ENCODE peak calls at places on chromosomes 13 and 19, in four cellular contexts. One of them, this sample, is unnamed.

GRCh38 chr13:70630247-70630646 is 522.0 kb upstream of the KLHL1 start:
- DNase-seq in tibial nerve: no peak
- DNase-seq in bronchial epithelial cell: peak; percentile 2
- DNase-seq in esophagus squamous epithelium: no peak
- DNase-seq in this sample: no peak

GRCh38 chr13:71962735-71963134 is 95.7 kb upstream of the DACH1 start:
- DNase-seq in bronchial epithelial cell: no peak
- DNase-seq in esophagus squamous epithelium: no peak
- DNase-seq in tibial nerve: no peak
- DNase-seq in this sample: no peak

GRCh38 chr13:67200183-67200582 is 30.0 kb downstream of the PCDH9 start:
- DNase-seq in tibial nerve: no peak
- DNase-seq in bronchial epithelial cell: no peak
- DNase-seq in esophagus squamous epithelium: no peak
- DNase-seq in this sample: no peak

GRCh38 chr13:50677687-50678463 is 165.6 kb downstream of the DLEU7 start:
- DNase-seq in tibial nerve: no peak
- DNase-seq in esophagus squamous epithelium: no peak
- DNase-seq in bronchial epithelial cell: no peak
- DNase-seq in this sample: no peak

GRCh38 chr19:35874392-35874930 is 6.1 kb downstream of the APLP1 start:
- DNase-seq in tibial nerve: no peak
- DNase-seq in bronchial epithelial cell: no peak
- DNase-seq in esophagus squamous epithelium: no peak
- DNase-seq in this sample: no peak

GRCh38 chr19:8609210-8610040 is 1.1 kb downstream of the ADAMTS10 start:
- DNase-seq in tibial nerve: peak; percentile 35
- DNase-seq in bronchial epithelial cell: no peak
- DNase-seq in esophagus squamous epithelium: no peak
- DNase-seq in this sample: no peak

GRCh38 chr19:50377051-50377441 is 789 bp downstream of the NR1H2 start:
- DNase-seq in tibial nerve: no peak
- DNase-seq in bronchial epithelial cell: peak; percentile 19
- DNase-seq in esophagus squamous epithelium: no peak
- DNase-seq in this sample: no peak

GRCh38 chr19:49408816-49409440 is 14.3 kb downstream of the PTH2 start:
- DNase-seq in bronchial epithelial cell: peak; percentile 35
- DNase-seq in esophagus squamous epithelium: no peak
- DNase-seq in tibial nerve: no peak
- DNase-seq in this sample: no peak

GRCh38 chr19:55179570-55180484 is at the start of gene SYT5:
- DNase-seq in tibial nerve: no peak
- DNase-seq in esophagus squamous epithelium: no peak
- DNase-seq in bronchial epithelial cell: no peak
- DNase-seq in this sample: no peak

GRCh38 chr19:13171146-13171545 is 20.9 kb downstream of the IER2 start:
- DNase-seq in esophagus squamous epithelium: no peak
- DNase-seq in tibial nerve: no peak
- DNase-seq in bronchial epithelial cell: no peak
- DNase-seq in this sample: no peak

GRCh38 chr19:14435320-14436050 is 2.4 kb downstream of the PKN1 start:
- DNase-seq in tibial nerve: no peak
- DNase-seq in esophagus squamous epithelium: no peak
- DNase-seq in bronchial epithelial cell: no peak
- DNase-seq in this sample: no peak

GRCh38 chr13:35771898-35772297 is 295.4 kb upstream of the MAB21L1 start:
- DNase-seq in tibial nerve: no peak
- DNase-seq in esophagus squamous epithelium: no peak
- DNase-seq in bronchial epithelial cell: peak; percentile 90
- DNase-seq in this sample: no peak

GRCh38 chr19:20038358-20039202 is 725 bp downstream of the ZNF682 start:
- DNase-seq in esophagus squamous epithelium: no peak
- DNase-seq in bronchial epithelial cell: peak; percentile 1
- DNase-seq in tibial nerve: no peak
- DNase-seq in this sample: no peak

GRCh38 chr19:55299991-55300390 is 16.2 kb downstream of the BRSK1 start:
- DNase-seq in bronchial epithelial cell: no peak
- DNase-seq in esophagus squamous epithelium: no peak
- DNase-seq in tibial nerve: no peak
- DNase-seq in this sample: no peak

GRCh38 chr13:37326319-37326718 is 220.9 kb upstream of the CSNK1A1L start:
- DNase-seq in esophagus squamous epithelium: no peak
- DNase-seq in tibial nerve: no peak
- DNase-seq in bronchial epithelial cell: no peak
- DNase-seq in this sample: no peak

GRCh38 chr19:46482645-46483044 is 11.3 kb upstream of the PNMA8A start:
- DNase-seq in esophagus squamous epithelium: no peak
- DNase-seq in bronchial epithelial cell: peak; percentile 75
- DNase-seq in tibial nerve: no peak
- DNase-seq in this sample: no peak

GRCh38 chr19:45994456-45994988 is 745 bp upstream of the CCDC61 start:
- DNase-seq in bronchial epithelial cell: peak; percentile 37
- DNase-seq in esophagus squamous epithelium: no peak
- DNase-seq in tibial nerve: no peak
- DNase-seq in this sample: no peak

GRCh38 chr13:73975767-73976166 is 158.4 kb downstream of the KLF12 start:
- DNase-seq in bronchial epithelial cell: no peak
- DNase-seq in esophagus squamous epithelium: no peak
- DNase-seq in tibial nerve: no peak
- DNase-seq in this sample: no peak

GRCh38 chr19:9041023-9041422 is 30.8 kb upstream of the MUC16 start:
- DNase-seq in bronchial epithelial cell: no peak
- DNase-seq in tibial nerve: no peak
- DNase-seq in esophagus squamous epithelium: no peak
- DNase-seq in this sample: no peak

GRCh38 chr13:20461481-20461859 is 64.2 kb downstream of the CRYL1 start:
- DNase-seq in tibial nerve: no peak
- DNase-seq in esophagus squamous epithelium: no peak
- DNase-seq in bronchial epithelial cell: peak; percentile 58
- DNase-seq in this sample: no peak

GRCh38 chr19:4391701-4392543 is 8.4 kb downstream of the SH3GL1 start:
- DNase-seq in esophagus squamous epithelium: no peak
- DNase-seq in tibial nerve: no peak
- DNase-seq in bronchial epithelial cell: peak; percentile 26
- DNase-seq in this sample: no peak

GRCh38 chr13:28530729-28531194 is 35.8 kb upstream of the FLT1 start:
- DNase-seq in bronchial epithelial cell: no peak
- DNase-seq in esophagus squamous epithelium: no peak
- DNase-seq in tibial nerve: no peak
- DNase-seq in this sample: no peak

GRCh38 chr13:24505756-24506155 is 6.8 kb downstream of the PARP4 start:
- DNase-seq in bronchial epithelial cell: no peak
- DNase-seq in tibial nerve: no peak
- DNase-seq in esophagus squamous epithelium: no peak
- DNase-seq in this sample: no peak

GRCh38 chr19:14073925-14074838 is 1.6 kb downstream of the MISP3 start:
- DNase-seq in esophagus squamous epithelium: no peak
- DNase-seq in tibial nerve: no peak
- DNase-seq in bronchial epithelial cell: peak; percentile 30
- DNase-seq in this sample: no peak

GRCh38 chr13:92827503-92827902 is 399.1 kb upstream of the GPC6 start:
- DNase-seq in esophagus squamous epithelium: no peak
- DNase-seq in bronchial epithelial cell: peak; percentile 76
- DNase-seq in tibial nerve: no peak
- DNase-seq in this sample: no peak

GRCh38 chr19:6066661-6067646 is 43.3 kb downstream of the RFX2 start:
- DNase-seq in bronchial epithelial cell: peak; percentile 88
- DNase-seq in esophagus squamous epithelium: peak; percentile 25
- DNase-seq in tibial nerve: peak; percentile 85
- DNase-seq in this sample: no peak

GRCh38 chr13:41403983-41404382 is 53.4 kb upstream of the RGCC start:
- DNase-seq in bronchial epithelial cell: no peak
- DNase-seq in esophagus squamous epithelium: no peak
- DNase-seq in tibial nerve: no peak
- DNase-seq in this sample: no peak

GRCh38 chr13:66693656-66694055 is 536.5 kb downstream of the PCDH9 start:
- DNase-seq in tibial nerve: no peak
- DNase-seq in esophagus squamous epithelium: no peak
- DNase-seq in bronchial epithelial cell: no peak
- DNase-seq in this sample: no peak

GRCh38 chr19:48907671-48908070 is 7.6 kb downstream of the NUCB1 start:
- DNase-seq in bronchial epithelial cell: no peak
- DNase-seq in esophagus squamous epithelium: no peak
- DNase-seq in tibial nerve: no peak
- DNase-seq in this sample: no peak

GRCh38 chr13:77330009-77330471 is 3.1 kb upstream of the MYCBP2 start:
- DNase-seq in esophagus squamous epithelium: no peak
- DNase-seq in bronchial epithelial cell: no peak
- DNase-seq in tibial nerve: no peak
- DNase-seq in this sample: no peak

GRCh38 chr19:18605546-18606280 is 886 bp downstream of the CRLF1 start:
- DNase-seq in tibial nerve: no peak
- DNase-seq in esophagus squamous epithelium: no peak
- DNase-seq in bronchial epithelial cell: no peak
- DNase-seq in this sample: no peak

GRCh38 chr13:40402931-40403412 is 263.5 kb downstream of the FOXO1 start:
- DNase-seq in tibial nerve: no peak
- DNase-seq in bronchial epithelial cell: peak; percentile 25
- DNase-seq in esophagus squamous epithelium: no peak
- DNase-seq in this sample: no peak

GRCh38 chr19:33375760-33376159 is 2.3 kb downstream of the CEBPG start:
- DNase-seq in tibial nerve: no peak
- DNase-seq in esophagus squamous epithelium: no peak
- DNase-seq in bronchial epithelial cell: peak; percentile 48
- DNase-seq in this sample: no peak

GRCh38 chr19:58556633-58557252 is 1.7 kb downstream of the UBE2M start:
- DNase-seq in esophagus squamous epithelium: no peak
- DNase-seq in bronchial epithelial cell: no peak
- DNase-seq in tibial nerve: no peak
- DNase-seq in this sample: no peak

DNA sequence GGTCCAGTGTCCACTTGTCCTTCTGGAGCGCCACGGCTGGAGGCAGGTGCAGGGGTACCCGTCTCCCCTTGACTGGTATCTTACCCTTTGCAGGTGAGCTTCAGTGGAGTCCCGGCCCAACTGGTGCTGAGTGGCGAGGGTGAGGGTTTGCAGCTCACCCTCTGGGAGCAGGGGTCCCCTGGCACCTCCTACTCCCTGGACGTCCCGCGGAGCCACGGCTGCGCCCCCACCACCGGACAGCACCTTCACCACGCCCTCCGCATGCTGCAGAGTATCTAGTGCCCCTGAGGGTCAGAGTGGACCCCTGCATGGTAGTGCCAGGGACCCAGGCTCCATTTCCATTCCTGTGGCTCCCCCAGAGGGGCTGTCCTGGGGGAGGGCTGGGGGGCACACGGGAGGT is 11.1 kb downstream of the PLK5 start:
- DNase-seq in tibial nerve: no peak
- DNase-seq in esophagus squamous epithelium: no peak
- DNase-seq in bronchial epithelial cell: no peak
- DNase-seq in this sample: no peak
- TF ChIP-seq CTCF in tibial nerve: no peak
- TF ChIP-seq CTCF in esophagus squamous epithelium: no peak
- TF ChIP-seq CTCF in bronchial epithelial cell: no peak
- TF ChIP-seq CTCF in this sample: no peak

GRCh38 chr13:31236211-31236786 is 36.5 kb downstream of the B3GLCT start:
- DNase-seq in tibial nerve: no peak
- DNase-seq in esophagus squamous epithelium: no peak
- DNase-seq in bronchial epithelial cell: peak; percentile 55
- DNase-seq in this sample: no peak

DNA sequence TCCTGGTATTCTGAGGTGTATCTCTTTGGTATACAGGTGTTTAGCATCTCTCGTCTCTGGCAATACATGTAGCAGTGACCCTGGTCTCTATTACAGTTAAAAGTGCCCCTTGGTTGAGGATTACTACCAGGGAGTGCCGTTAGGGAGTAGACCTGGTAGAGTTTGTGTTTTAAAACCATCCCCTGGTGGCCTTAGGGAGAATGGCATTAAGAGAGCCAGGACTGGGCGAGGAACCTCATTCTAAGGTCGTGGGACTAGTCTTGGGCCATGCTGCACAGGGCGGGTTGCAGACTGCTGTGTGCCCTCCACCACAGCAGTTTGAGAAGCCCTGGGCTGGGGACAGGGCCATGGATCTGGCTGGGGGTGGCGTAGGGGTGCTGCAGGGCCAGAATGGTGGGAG is 35.0 kb downstream of the B3GLCT start:
- DNase-seq in tibial nerve: no peak
- DNase-seq in esophagus squamous epithelium: no peak
- DNase-seq in bronchial epithelial cell: peak; percentile 3
- DNase-seq in this sample: no peak
- TF ChIP-seq CTCF in tibial nerve: no peak
- TF ChIP-seq CTCF in esophagus squamous epithelium: no peak
- TF ChIP-seq CTCF in bronchial epithelial cell: peak; percentile 28
- TF ChIP-seq CTCF in this sample: peak; percentile 41

DNA sequence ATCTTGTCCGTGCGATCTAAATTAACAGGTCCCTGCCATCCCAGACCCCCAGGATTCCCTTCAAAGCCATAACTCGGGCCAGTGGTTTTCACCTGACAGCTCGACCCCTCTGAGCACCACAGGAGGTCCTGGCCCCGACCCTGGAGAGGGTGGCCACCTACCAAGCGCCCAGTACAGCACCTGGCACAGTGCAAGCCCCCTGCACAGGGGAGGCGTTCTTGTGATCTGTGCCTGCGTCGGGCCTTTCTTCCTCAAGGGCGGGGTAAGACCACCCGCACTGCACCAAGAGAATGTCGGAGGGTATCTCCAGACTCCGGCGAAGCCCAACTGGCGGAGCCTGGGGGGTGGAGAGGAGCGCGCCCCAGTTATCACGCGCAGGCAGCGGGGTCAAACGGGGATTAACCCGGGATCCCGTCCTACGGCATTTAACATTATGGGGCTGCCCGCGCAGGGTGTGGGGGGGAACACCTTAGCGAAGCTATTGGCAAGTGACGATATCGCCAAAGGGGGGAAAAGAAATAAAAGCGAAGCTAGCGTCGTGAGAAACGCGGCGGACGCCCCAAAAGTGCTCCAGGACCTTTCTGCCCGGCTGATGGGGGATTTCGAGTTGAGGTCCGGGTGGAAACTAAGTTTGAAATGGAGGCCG is 1.3 kb upstream of the HNRNPL start:
- DNase-seq in bronchial epithelial cell: no peak
- DNase-seq in esophagus squamous epithelium: no peak
- DNase-seq in tibial nerve: no peak
- DNase-seq in this sample: no peak
- TF ChIP-seq CTCF in bronchial epithelial cell: no peak
- TF ChIP-seq CTCF in esophagus squamous epithelium: no peak
- TF ChIP-seq CTCF in tibial nerve: no peak
- TF ChIP-seq CTCF in this sample: no peak

DNA sequence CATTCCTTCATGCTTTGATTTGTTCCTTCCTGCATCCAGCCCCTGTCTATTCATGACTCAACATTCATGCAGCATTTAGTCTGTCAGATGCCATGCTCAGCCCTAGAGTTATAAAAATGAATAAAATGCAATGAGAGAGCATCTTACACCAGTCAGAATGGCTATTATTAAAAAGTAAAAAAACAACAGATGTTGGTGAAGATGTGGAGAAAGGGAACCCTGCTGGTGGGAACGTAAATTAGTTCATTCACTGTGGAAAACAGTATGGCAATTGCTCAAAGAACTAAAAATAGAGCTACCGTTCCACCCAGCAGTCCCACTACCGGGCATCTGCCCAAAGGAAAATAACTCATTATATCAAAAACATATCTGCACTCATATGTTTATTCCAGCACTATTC is 70.0 kb upstream of the GTF3A start:
- DNase-seq in tibial nerve: no peak
- DNase-seq in esophagus squamous epithelium: no peak
- DNase-seq in bronchial epithelial cell: no peak
- DNase-seq in this sample: no peak
- TF ChIP-seq CTCF in tibial nerve: no peak
- TF ChIP-seq CTCF in esophagus squamous epithelium: no peak
- TF ChIP-seq CTCF in bronchial epithelial cell: no peak
- TF ChIP-seq CTCF in this sample: no peak

This sample was measured in GM12864.